ENCODE peak calls at places on chromosomes 3 and 15, in five cellular contexts. W is heart left ventricle, P is tibial nerve, I is Peyer's patch, Z is sigmoid colon. G is an unnamed sample.

GRCh38 chr3:195863121-195864061 is 45.0 kb downstream of the TNK2 start:
- DNase-seq in I (peak), P (peak), W (peak), Z (peak), G (no peak)

GRCh38 chr15:101179341-101180153 is 72.3 kb downstream of the CHSY1 start:
- DNase-seq in W (no peak), Z (no peak), P (no peak), I (no peak), G (no peak)

GRCh38 chr3:150469931-150470740 is 62.0 kb downstream of the TSC22D2 start:
- DNase-seq in I (no peak), Z (no peak), P (no peak), W (no peak), G (no peak)

GRCh38 chr15:90211009-90211408 is 9.9 kb downstream of the SEMA4B start:
- DNase-seq in Z (no peak), P (no peak), W (no peak), I (no peak), G (no peak)

GRCh38 chr3:38580450-38581382 is 68.8 kb downstream of the SCN5A start:
- DNase-seq in P (no peak), W (peak), Z (no peak), I (peak), G (no peak)

GRCh38 chr3:159082514-159082913 is 280.7 kb downstream of the MFSD1 start:
- DNase-seq in P (no peak), I (no peak), Z (no peak), W (no peak), G (no peak)

GRCh38 chr3:16280671-16281070 is 15.7 kb downstream of the OXNAD1 start:
- DNase-seq in W (no peak), I (no peak), Z (no peak), P (no peak), G (no peak)

GRCh38 chr3:102238362-102238761 is 196.5 kb upstream of the ZPLD1 start:
- DNase-seq in W (no peak), P (no peak), I (no peak), Z (no peak), G (no peak)

GRCh38 chr3:45048244-45048643 is 22.1 kb downstream of the CLEC3B start:
- DNase-seq in P (no peak), I (no peak), Z (no peak), W (no peak), G (no peak)

GRCh38 chr15:93089855-93090305 is 869 bp upstream of the RGMA start:
- DNase-seq in W (peak), I (no peak), Z (peak), P (no peak), G (no peak)

GRCh38 chr15:73617310-73617709 is 15.9 kb downstream of the NPTN start:
- DNase-seq in P (no peak), I (no peak), W (no peak), Z (no peak), G (no peak)

GRCh38 chr15:47551079-47551478 is 166.2 kb upstream of the SEMA6D start:
- DNase-seq in W (no peak), Z (no peak), P (no peak), I (no peak), G (no peak)

GRCh38 chr3:4350789-4351163 is 47.6 kb downstream of the SETMAR start:
- DNase-seq in I (peak), P (no peak), Z (no peak), W (peak), G (peak)

GRCh38 chr15:83567318-83567717 is 86.6 kb upstream of the ADAMTSL3 start:
- DNase-seq in I (no peak), Z (no peak), W (no peak), P (no peak), G (no peak)

GRCh38 chr15:41994171-41994650 is 21.9 kb upstream of the EHD4 start:
- DNase-seq in I (no peak), P (no peak), W (no peak), Z (no peak), G (no peak)

GRCh38 chr3:192884831-192885356 is 32.8 kb downstream of the MB21D2 start:
- DNase-seq in Z (no peak), P (no peak), W (no peak), I (no peak), G (no peak)

GRCh38 chr15:39529457-39529856 is 51.4 kb upstream of the THBS1 start:
- DNase-seq in I (no peak), P (no peak), Z (no peak), W (no peak), G (no peak)

GRCh38 chr3:50628601-50629000 is 11.7 kb downstream of the MAPKAPK3 start:
- DNase-seq in W (no peak), Z (no peak), P (no peak), I (no peak), G (no peak)

GRCh38 chr3:188469228-188469885 is 315.4 kb downstream of the LPP start:
- DNase-seq in W (no peak), I (no peak), P (peak), Z (no peak), G (no peak)

GRCh38 chr15:34987623-34987981 is 485 bp downstream of the ZNF770 start:
- DNase-seq in W (peak), I (no peak), Z (no peak), P (no peak), G (no peak)

GRCh38 chr15:98955980-98956723 is 51.4 kb downstream of the PGPEP1L start:
- DNase-seq in Z (no peak), W (peak), I (no peak), P (no peak), G (no peak)

GRCh38 chr3:72738752-72739520 is 109.3 kb downstream of the SHQ1 start:
- DNase-seq in P (no peak), W (peak), Z (no peak), I (peak), G (no peak)

GRCh38 chr3:72745146-72745976 is 102.9 kb downstream of the SHQ1 start:
- DNase-seq in Z (no peak), W (no peak), P (no peak), I (no peak), G (no peak)

GRCh38 chr3:72744330-72744729 is 103.9 kb downstream of the SHQ1 start:
- DNase-seq in W (no peak), P (no peak), Z (no peak), I (no peak), G (no peak)

GRCh38 chr3:72739521-72740466 is 108.5 kb downstream of the SHQ1 start:
- DNase-seq in P (no peak), I (no peak), W (no peak), Z (no peak), G (no peak)
- H3K4me3 ChIP-seq in P (no peak), I (peak), W (no peak), Z (no peak), G (peak)

GRCh38 chr15:68818671-68819450 is 1.8 kb downstream of the ANP32A start:
- DNase-seq in I (peak), Z (peak), P (no peak), W (peak), G (no peak)
- TF ChIP-seq POLR2A in I (no peak), Z (peak), P (no peak), W (no peak), G (no peak)

DNA sequence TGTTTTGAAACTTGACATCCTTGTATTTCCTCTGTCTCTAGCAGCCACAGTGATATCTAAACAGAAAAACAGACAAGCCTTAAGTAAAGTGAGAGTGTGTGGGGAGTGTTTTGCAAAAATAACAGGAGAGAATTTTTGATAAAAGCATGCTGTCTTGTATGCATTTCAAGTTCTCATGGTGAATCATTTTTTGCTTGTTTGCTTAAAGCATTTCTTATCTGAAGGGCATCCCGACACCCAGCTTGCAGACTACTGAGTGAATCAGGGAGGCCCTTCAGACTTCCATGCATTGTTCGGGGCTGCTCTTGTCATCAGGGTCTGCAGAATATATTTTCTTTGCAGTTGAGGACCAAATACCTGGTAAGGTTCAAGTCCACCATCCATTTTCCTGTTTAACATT is 8.5 kb downstream of the CGNL1 start:
- DNase-seq in W (no peak), Z (no peak), P (no peak), I (no peak), G (no peak)
- H3K27ac ChIP-seq in W (no peak), Z (no peak), P (no peak), I (no peak), G (no peak)

DNA sequence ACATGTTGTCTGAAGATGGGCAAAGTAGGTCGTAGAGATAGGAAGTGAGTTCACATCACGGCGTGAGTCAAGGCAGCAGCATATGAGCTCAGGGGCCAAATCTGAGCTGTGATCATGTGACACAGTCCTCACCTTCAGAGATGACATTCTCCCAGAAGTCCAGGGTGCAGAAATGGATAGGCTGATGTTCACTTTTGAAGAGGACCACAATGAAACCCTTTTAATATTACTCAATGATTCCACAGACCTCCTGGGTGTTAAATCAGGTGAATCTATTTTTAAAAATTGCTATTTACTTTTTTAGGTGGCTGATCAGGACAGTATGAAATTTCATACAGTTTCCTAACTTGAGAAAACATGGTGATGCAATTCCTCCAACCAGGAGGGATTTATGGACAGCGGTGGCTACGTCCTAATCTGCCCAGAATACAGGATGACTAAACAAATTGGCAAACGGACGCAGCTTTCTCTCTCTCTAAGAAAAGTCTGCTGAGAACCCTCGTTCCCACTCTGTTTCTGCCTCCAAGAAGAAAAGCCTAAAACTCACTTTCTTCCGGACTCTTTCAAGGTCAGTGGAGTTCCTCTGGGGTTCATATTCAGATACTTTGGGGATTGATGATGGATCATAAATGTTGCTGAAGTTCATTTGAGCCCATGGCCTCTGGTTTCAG is 34.4 kb downstream of the B3GNT5 start:
- DNase-seq in P (no peak), W (no peak), I (no peak), Z (peak), G (no peak)
- H3K4me3 ChIP-seq in P (no peak), W (no peak), I (no peak), Z (no peak), G (no peak)

GRCh38 chr3:51671090-51672082 is at the start of gene TEX264:
- DNase-seq in W (peak), Z (peak), P (peak), I (peak), G (peak)
- TF ChIP-seq POLR2A in W (peak), Z (peak), P (peak), I (peak), G (no peak)

DNA sequence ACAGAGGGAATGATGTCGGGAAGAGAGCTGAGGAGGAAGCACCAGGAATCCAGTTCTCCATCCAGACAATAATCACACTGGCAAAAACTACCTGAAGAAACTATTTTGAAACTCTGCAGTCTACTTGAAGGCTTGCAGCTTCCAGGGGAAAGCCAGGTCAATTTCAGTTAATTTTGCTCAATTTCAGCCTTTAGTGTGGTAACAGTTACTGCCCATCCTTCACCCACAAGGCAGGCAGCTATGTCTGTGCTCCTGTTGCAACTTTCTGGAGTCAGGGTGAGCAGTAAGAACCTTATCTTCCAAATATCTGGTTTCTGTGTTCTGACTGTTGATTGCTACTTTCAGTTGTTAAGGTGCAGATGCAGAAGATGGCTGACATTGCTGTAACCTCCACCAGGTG is 221.7 kb downstream of the ADAMTS17 start:
- DNase-seq in W (no peak), Z (no peak), I (no peak), P (no peak), G (no peak)
- H3K27ac ChIP-seq in W (no peak), Z (no peak), I (no peak), P (no peak), G (no peak)

GRCh38 chr3:112357888-112358287 is 24.9 kb downstream of the CD200 start:
- DNase-seq in I (no peak), W (peak), P (no peak), Z (no peak), G (no peak)
- H3K4me3 ChIP-seq in I (no peak), W (peak), P (no peak), Z (no peak), G (no peak)

GRCh38 chr15:31365655-31366127 is 39.1 kb downstream of the KLF13 start:
- DNase-seq in Z (peak), I (peak), W (peak), P (peak), G (peak)
- TF ChIP-seq POLR2A in Z (no peak), I (peak), W (peak), P (peak), G (no peak)

DNA sequence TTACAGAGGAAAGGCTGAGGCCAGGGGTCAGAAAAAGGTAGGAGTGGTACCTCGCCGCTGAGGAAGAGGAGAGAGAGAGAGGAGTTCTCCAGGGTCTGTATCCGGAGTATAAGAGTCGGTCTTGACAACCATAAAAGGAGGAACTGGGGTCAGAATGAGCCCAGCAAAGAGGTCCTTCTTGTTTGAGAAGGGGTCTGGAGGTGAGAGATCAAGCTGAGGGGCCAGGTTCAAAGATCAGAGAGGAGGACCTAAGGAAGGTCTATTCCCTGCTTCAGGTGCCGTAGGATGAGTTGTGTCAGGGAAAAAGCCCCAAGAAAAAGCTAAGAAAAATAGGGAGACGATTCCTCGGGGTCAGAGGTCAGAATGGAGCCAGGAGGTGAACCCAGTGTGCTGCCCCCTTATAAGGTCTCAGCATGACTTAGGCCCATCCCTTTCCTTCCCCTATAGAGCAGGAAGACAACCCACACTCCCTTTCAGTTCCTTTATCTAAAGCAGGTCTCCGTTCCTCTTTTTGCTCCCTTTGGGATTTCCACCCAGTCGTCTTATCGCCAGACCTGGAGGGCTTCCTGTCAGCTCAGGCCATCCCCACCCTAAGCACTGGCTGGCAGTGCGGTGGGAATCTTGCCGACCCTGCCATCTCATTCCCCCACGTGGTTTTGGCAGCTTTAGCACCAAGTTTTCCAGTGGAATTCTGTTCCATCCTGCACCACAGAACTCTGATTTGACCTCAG is 651 bp downstream of the MTMR14 start:
- DNase-seq in W (no peak), P (no peak), I (no peak), Z (no peak), G (no peak)
- H3K27ac ChIP-seq in W (peak), P (peak), I (peak), Z (peak), G (peak)

GRCh38 chr15:78374436-78375393 is 34.6 kb downstream of the CRABP1 start:
- DNase-seq in P (no peak), I (no peak), Z (no peak), W (no peak), G (no peak)
- H3K4me3 ChIP-seq in P (no peak), I (no peak), Z (no peak), W (no peak), G (no peak)